ENCODE peak calls at places on chromosomes 2 and 18, in nine cellular contexts. One of them, this sample, is unnamed.
A peak's percentile ranks its signal among the peaks of the same experiment; 100 is the strongest.

GRCh38 chr18:6747646-6748045 is 18.1 kb downstream of the ARHGAP28 start:
- DNase-seq in T follicular helper cell: no peak
- DNase-seq in A549: no peak
- DNase-seq in NCI-H460: peak; percentile 36
- DNase-seq in C1 segment of cervical spinal cord: no peak
- DNase-seq in frontal cortex: no peak
- DNase-seq in fibroblast of villous mesenchyme: peak; percentile 87
- DNase-seq in choroid plexus epithelial cell: peak; percentile 96
- DNase-seq in AML-193: no peak
- DNase-seq in this sample: peak; percentile 97

GRCh38 chr2:9152975-9153402 is 53.6 kb upstream of the ASAP2 start:
- DNase-seq in T follicular helper cell: no peak
- DNase-seq in AML-193: no peak
- DNase-seq in fibroblast of villous mesenchyme: peak; percentile 49
- DNase-seq in C1 segment of cervical spinal cord: no peak
- DNase-seq in NCI-H460: no peak
- DNase-seq in frontal cortex: no peak
- DNase-seq in choroid plexus epithelial cell: peak; percentile 52
- DNase-seq in A549: no peak
- DNase-seq in this sample: no peak

GRCh38 chr2:86790828-86791561 is at the start of gene CD8A:
- DNase-seq in frontal cortex: no peak
- DNase-seq in T follicular helper cell: no peak
- DNase-seq in NCI-H460: no peak
- DNase-seq in AML-193: peak; percentile 40
- DNase-seq in choroid plexus epithelial cell: peak; percentile 41
- DNase-seq in C1 segment of cervical spinal cord: no peak
- DNase-seq in A549: no peak
- DNase-seq in fibroblast of villous mesenchyme: peak; percentile 19
- DNase-seq in this sample: no peak

GRCh38 chr2:44942304-44943030 is 965 bp downstream of the SIX3 start:
- DNase-seq in C1 segment of cervical spinal cord: no peak
- DNase-seq in choroid plexus epithelial cell: no peak
- DNase-seq in NCI-H460: no peak
- DNase-seq in AML-193: no peak
- DNase-seq in fibroblast of villous mesenchyme: no peak
- DNase-seq in A549: no peak
- DNase-seq in T follicular helper cell: no peak
- DNase-seq in frontal cortex: no peak
- DNase-seq in this sample: no peak

GRCh38 chr2:11073791-11074190 is 81.5 kb upstream of the SLC66A3 start:
- DNase-seq in choroid plexus epithelial cell: peak; percentile 58
- DNase-seq in AML-193: no peak
- DNase-seq in C1 segment of cervical spinal cord: no peak
- DNase-seq in NCI-H460: no peak
- DNase-seq in A549: no peak
- DNase-seq in frontal cortex: no peak
- DNase-seq in fibroblast of villous mesenchyme: peak; percentile 65
- DNase-seq in T follicular helper cell: no peak
- DNase-seq in this sample: no peak

GRCh38 chr18:78980279-78980771 is 707 bp downstream of the SALL3 start:
- DNase-seq in fibroblast of villous mesenchyme: no peak
- DNase-seq in C1 segment of cervical spinal cord: no peak
- DNase-seq in NCI-H460: no peak
- DNase-seq in AML-193: no peak
- DNase-seq in A549: no peak
- DNase-seq in T follicular helper cell: no peak
- DNase-seq in choroid plexus epithelial cell: no peak
- DNase-seq in frontal cortex: no peak
- DNase-seq in this sample: no peak

GRCh38 chr2:28664120-28664842 is 87.3 kb upstream of the PPP1CB start:
- DNase-seq in frontal cortex: no peak
- DNase-seq in C1 segment of cervical spinal cord: no peak
- DNase-seq in choroid plexus epithelial cell: peak; percentile 77
- DNase-seq in NCI-H460: no peak
- DNase-seq in AML-193: no peak
- DNase-seq in T follicular helper cell: no peak
- DNase-seq in fibroblast of villous mesenchyme: peak; percentile 63
- DNase-seq in A549: no peak
- DNase-seq in this sample: no peak

GRCh38 chr2:150042844-150043503 is 444.5 kb downstream of the RND3 start:
- DNase-seq in choroid plexus epithelial cell: no peak
- DNase-seq in C1 segment of cervical spinal cord: no peak
- DNase-seq in frontal cortex: no peak
- DNase-seq in fibroblast of villous mesenchyme: no peak
- DNase-seq in NCI-H460: no peak
- DNase-seq in T follicular helper cell: no peak
- DNase-seq in AML-193: no peak
- DNase-seq in A549: no peak
- DNase-seq in this sample: no peak

GRCh38 chr2:171347591-171348032 is 86.2 kb downstream of the METTL8 start:
- DNase-seq in A549: peak; percentile 13
- DNase-seq in AML-193: no peak
- DNase-seq in T follicular helper cell: no peak
- DNase-seq in NCI-H460: no peak
- DNase-seq in frontal cortex: no peak
- DNase-seq in C1 segment of cervical spinal cord: no peak
- DNase-seq in fibroblast of villous mesenchyme: peak; percentile 89
- DNase-seq in choroid plexus epithelial cell: peak; percentile 93
- DNase-seq in this sample: peak; percentile 92

GRCh38 chr18:46917808-46918600 is 602 bp downstream of the KATNAL2 start:
- DNase-seq in A549: peak; percentile 10
- DNase-seq in T follicular helper cell: no peak
- DNase-seq in fibroblast of villous mesenchyme: peak; percentile 17
- DNase-seq in frontal cortex: peak; percentile 39
- DNase-seq in AML-193: peak; percentile 25
- DNase-seq in NCI-H460: no peak
- DNase-seq in choroid plexus epithelial cell: peak; percentile 53
- DNase-seq in C1 segment of cervical spinal cord: peak; percentile 26
- DNase-seq in this sample: peak; percentile 36

GRCh38 chr2:45302011-45302325 is 292.7 kb upstream of the SIX2 start:
- DNase-seq in fibroblast of villous mesenchyme: no peak
- DNase-seq in A549: no peak
- DNase-seq in T follicular helper cell: no peak
- DNase-seq in NCI-H460: no peak
- DNase-seq in C1 segment of cervical spinal cord: no peak
- DNase-seq in AML-193: no peak
- DNase-seq in choroid plexus epithelial cell: no peak
- DNase-seq in frontal cortex: no peak
- DNase-seq in this sample: no peak

This sample was measured in astrocyte of the spinal cord.